ENCODE peak calls at places on chromosomes 7 and 10, in eight cellular contexts. F, R, K, H, A, T, B and P are unnamed samples.

GRCh38 chr7:40833541-40834234 is 698.9 kb downstream of the SUGCT start:
- DNase-seq in R (no peak), T (no peak), H (no peak), K (peak; percentile 55), B (no peak), F (peak; percentile 50), A (no peak), P (no peak)

GRCh38 chr7:106059556-106059955 is 52.6 kb downstream of the SYPL1 start:
- DNase-seq in K (no peak), F (no peak), A (no peak), B (no peak), T (no peak), H (no peak), R (no peak), P (no peak)

GRCh38 chr7:31550432-31550831 is 36.5 kb downstream of the ITPRID1 start:
- DNase-seq in B (no peak), H (no peak), F (peak; percentile 1), A (no peak), T (no peak), R (no peak), K (no peak), P (no peak)

GRCh38 chr10:119643306-119644214 is 7.6 kb upstream of the BAG3 start:
- DNase-seq in H (no peak), R (no peak), A (peak; percentile 51), F (peak; percentile 73), T (no peak), B (no peak), K (no peak), P (no peak)

GRCh38 chr10:112739219-112739969 is 210.7 kb upstream of the TCF7L2 start:
- DNase-seq in T (no peak), H (no peak), R (no peak), F (no peak), K (no peak), B (no peak), A (no peak), P (no peak)

GRCh38 chr7:143074141-143074540 is 22.0 kb downstream of the OR6V1 start:
- DNase-seq in H (no peak), R (no peak), T (no peak), F (no peak), K (no peak), A (no peak), B (no peak), P (no peak)

GRCh38 chr10:48684792-48685651 is at the start of gene WDFY4:
- DNase-seq in R (no peak), F (no peak), K (no peak), A (no peak), B (peak; percentile 61), H (no peak), T (no peak), P (peak; percentile 67)

GRCh38 chr10:12194752-12195271 is 879 bp downstream of the NUDT5 start:
- DNase-seq in R (peak; percentile 12), A (no peak), H (peak; percentile 34), T (peak; percentile 35), B (no peak), K (peak; percentile 31), F (no peak), P (no peak)

GRCh38 chr7:80602007-80602406 is 36.4 kb upstream of the CD36 start:
- DNase-seq in B (no peak), F (no peak), R (no peak), T (no peak), H (no peak), K (no peak), A (no peak), P (no peak)

GRCh38 chr10:86872757-86873156 is 84.7 kb downstream of the MMRN2 start:
- DNase-seq in A (no peak), R (no peak), F (peak; percentile 65), K (no peak), H (no peak), T (no peak), B (no peak), P (no peak)

GRCh38 chr10:97875391-97875790 is 25.7 kb downstream of the GOLGA7B start:
- DNase-seq in T (no peak), K (no peak), B (no peak), F (no peak), H (no peak), R (no peak), A (no peak), P (no peak)

GRCh38 chr10:106935978-106936451 is 228.5 kb downstream of the SORCS1 start:
- DNase-seq in R (no peak), H (no peak), K (no peak), T (peak; percentile 57), F (no peak), B (no peak), A (no peak), P (no peak)

GRCh38 chr7:154741131-154741530 is 261.8 kb downstream of the PAXIP1 start:
- DNase-seq in T (no peak), K (no peak), A (no peak), F (no peak), H (no peak), B (no peak), R (no peak), P (no peak)

GRCh38 chr10:117132751-117133231 is 5.3 kb downstream of the VAX1 start:
- DNase-seq in A (no peak), F (no peak), R (no peak), B (peak; percentile 69), K (no peak), H (no peak), T (no peak), P (peak; percentile 77)

GRCh38 chr7:116776610-116777289 is 85.6 kb upstream of the CAPZA2 start:
- DNase-seq in K (peak; percentile 85), B (no peak), F (peak; percentile 91), A (peak; percentile 92), H (no peak), T (no peak), R (no peak), P (no peak)

GRCh38 chr7:132337450-132338080 is 238.7 kb downstream of the PLXNA4 start:
- DNase-seq in A (no peak), T (no peak), F (no peak), R (no peak), K (no peak), B (no peak), H (no peak), P (no peak)
- TF ChIP-seq CTCF in A (no peak), T (no peak), F (no peak), R (no peak), K (no peak), B (no peak), H (no peak), P (no peak)

GRCh38 chr10:90935581-90936292 is 14.8 kb upstream of the ANKRD1 start:
- DNase-seq in B (no peak), R (no peak), K (peak; percentile 19), A (peak; percentile 20), T (no peak), F (no peak), H (no peak), P (no peak)

GRCh38 chr10:90939648-90940047 is 18.8 kb upstream of the ANKRD1 start:
- DNase-seq in T (no peak), R (no peak), A (no peak), F (no peak), K (no peak), B (no peak), H (no peak), P (no peak)

GRCh38 chr10:90944759-90945158 is 23.9 kb upstream of the ANKRD1 start:
- DNase-seq in A (no peak), F (no peak), R (no peak), B (no peak), H (no peak), T (no peak), K (no peak), P (no peak)

GRCh38 chr10:90937645-90938258 is 16.9 kb upstream of the ANKRD1 start:
- DNase-seq in T (no peak), B (no peak), R (no peak), A (no peak), K (no peak), F (no peak), H (no peak), P (no peak)

DNA sequence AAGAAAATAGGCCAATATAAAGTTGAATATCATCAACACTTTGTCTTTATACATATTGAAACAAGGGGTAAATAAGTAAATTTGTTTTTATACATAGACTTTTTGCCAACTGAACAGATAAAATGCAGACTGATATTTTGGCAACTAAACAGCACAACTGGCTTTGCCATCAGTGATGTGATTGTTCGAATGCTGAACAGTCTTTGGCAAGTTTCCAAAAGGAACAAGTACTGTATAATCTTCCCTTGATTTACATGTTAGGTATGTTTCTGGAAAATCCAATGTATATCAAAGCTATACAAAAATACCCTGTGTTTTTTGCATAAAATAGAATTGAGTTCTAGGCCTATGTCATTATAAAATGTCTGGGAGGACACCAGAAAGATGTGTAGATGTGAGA is 18.2 kb upstream of the ANKRD1 start:
- DNase-seq in T (no peak), B (no peak), R (no peak), A (no peak), F (no peak), H (no peak), K (no peak), P (no peak)
- TF ChIP-seq CTCF in T (no peak), B (no peak), R (no peak), A (no peak), F (no peak), H (no peak), K (no peak), P (no peak)

GRCh38 chr7:4274286-4274685 is 407.8 kb upstream of the FOXK1 start:
- DNase-seq in F (no peak), K (no peak), A (no peak), T (no peak), H (no peak), R (no peak), B (peak; percentile 22), P (peak; percentile 23)

GRCh38 chr7:4277936-4278335 is 404.2 kb upstream of the FOXK1 start:
- DNase-seq in A (no peak), H (no peak), K (no peak), R (no peak), B (peak; percentile 2), T (no peak), F (no peak), P (peak; percentile 19)

GRCh38 chr7:4273566-4274230 is 408.4 kb upstream of the FOXK1 start:
- DNase-seq in K (no peak), T (no peak), H (no peak), B (peak; percentile 45), F (no peak), A (no peak), R (no peak), P (peak; percentile 64)

GRCh38 chr7:4282434-4283223 is 399.5 kb upstream of the FOXK1 start:
- DNase-seq in T (no peak), A (peak; percentile 10), F (peak; percentile 8), H (no peak), B (no peak), R (no peak), K (peak; percentile 8), P (no peak)

DNA sequence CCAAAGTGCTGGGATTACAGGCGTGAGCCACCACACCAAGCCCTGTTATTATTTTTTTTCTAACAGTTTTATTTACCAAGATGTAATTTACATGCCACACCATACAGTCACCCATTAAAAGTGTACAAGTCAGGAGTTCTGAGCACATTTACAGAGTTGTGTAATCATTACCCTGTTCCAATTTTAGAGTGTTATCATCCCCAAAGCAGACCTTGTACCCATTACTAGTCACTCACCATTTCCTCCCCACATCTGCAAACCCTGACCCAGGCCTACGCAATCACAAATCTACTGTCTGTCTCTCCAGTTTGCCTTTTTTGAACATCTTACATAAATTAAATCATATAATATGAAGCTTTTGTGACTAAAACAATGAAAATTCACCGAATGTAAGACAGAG is 402.9 kb upstream of the FOXK1 start:
- DNase-seq in B (no peak), A (no peak), K (no peak), F (no peak), R (no peak), H (no peak), T (no peak), P (no peak)
- TF ChIP-seq CTCF in B (no peak), A (no peak), K (no peak), F (no peak), R (no peak), H (no peak), T (no peak), P (no peak)

GRCh38 chr7:9264395-9264794 is 831.0 kb downstream of the NXPH1 start:
- DNase-seq in K (no peak), R (no peak), H (no peak), T (no peak), A (no peak), B (no peak), F (no peak), P (no peak)
- TF ChIP-seq CTCF in K (no peak), R (no peak), H (no peak), T (no peak), A (peak; percentile 19), B (no peak), F (no peak), P (peak; percentile 38)